ENCODE peak calls at places on chromosomes 7 and 10, in six cellular contexts. J, I, Z, A, X and F are unnamed samples.

GRCh38 chr7:114243019-114243507 is 171.6 kb upstream of the FOXP2 start:
- DNase-seq in A (no peak), Z (no peak), J (peak; percentile 92), X (no peak), I (no peak), F (no peak)

GRCh38 chr7:86328801-86329433 is 314.8 kb upstream of the GRM3 start:
- DNase-seq in Z (no peak), J (no peak), X (no peak), A (no peak), I (no peak), F (no peak)

GRCh38 chr7:157309990-157310668 is 26.7 kb upstream of the DNAJB6 start:
- DNase-seq in A (peak; percentile 65), Z (peak; percentile 90), I (no peak), J (peak; percentile 93), X (no peak), F (peak; percentile 74)

GRCh38 chr7:142519790-142520078 is 229.5 kb upstream of the PRSS1 start:
- DNase-seq in Z (no peak), J (no peak), I (no peak), A (no peak), X (no peak), F (no peak)

GRCh38 chr7:330554-331230 is 40.7 kb downstream of the FOXL3 start:
- DNase-seq in Z (no peak), I (no peak), X (no peak), J (no peak), A (no peak), F (no peak)

GRCh38 chr10:13227031-13227430 is 7.1 kb downstream of the UCMA start:
- DNase-seq in Z (no peak), J (no peak), I (no peak), X (no peak), A (no peak), F (no peak)

GRCh38 chr7:30247546-30248386 is 36.6 kb upstream of the ZNRF2 start:
- DNase-seq in J (no peak), A (no peak), X (no peak), I (no peak), Z (no peak), F (no peak)

GRCh38 chr7:100894860-100895700 is 608 bp downstream of the ACHE start:
- DNase-seq in Z (no peak), J (no peak), X (no peak), A (no peak), I (peak; percentile 66), F (no peak)

GRCh38 chr10:7797582-7797981 is 9.6 kb downstream of the ATP5F1C start:
- DNase-seq in J (peak; percentile 76), Z (peak; percentile 85), X (no peak), I (peak; percentile 23), A (no peak), F (no peak)

GRCh38 chr7:27709137-27710075 is 30.6 kb upstream of the TAX1BP1 start:
- DNase-seq in Z (peak; percentile 23), A (no peak), J (no peak), X (no peak), I (no peak), F (no peak)

GRCh38 chr7:2436341-2437104 is 33.1 kb downstream of the CHST12 start:
- DNase-seq in J (no peak), X (no peak), I (no peak), Z (no peak), A (no peak), F (no peak)